ENCODE peak calls at places on chromosomes 13 and 19, in seven cellular contexts. X is mucosa of descending colon, N is left lung, B is ascending aorta, P is esophagus squamous epithelium, O is upper lobe of left lung, Y is lung. V is an unnamed sample. For H3K9me3, the result is how much of the 10 kb centered on the place peaks cover.

GRCh38 chr13:63625869-63626268 is 2210.2 kb upstream of the PCDH20 start:
- DNase-seq in B (no peak), N (no peak), X (no peak), P (no peak), Y (no peak), O (no peak), V (no peak)

GRCh38 chr19:7861619-7862412 is 12.4 kb downstream of the PRR36 start:
- DNase-seq in O (peak), Y (no peak), X (no peak), N (peak), B (no peak), P (no peak), V (no peak)

GRCh38 chr19:49579947-49580263 is 451 bp downstream of the NOSIP start:
- DNase-seq in P (no peak), N (no peak), X (no peak), B (no peak), Y (no peak), O (no peak), V (no peak)

GRCh38 chr13:99867535-99868271 is 103.9 kb downstream of the ZIC5 start:
- DNase-seq in B (no peak), Y (no peak), O (no peak), P (no peak), N (no peak), X (no peak), V (no peak)

GRCh38 chr19:7772752-7773291 is 9.8 kb downstream of the CLEC4M start:
- DNase-seq in P (no peak), Y (no peak), N (no peak), O (no peak), B (no peak), X (no peak), V (no peak)

GRCh38 chr13:41061914-41062837 is 867 bp downstream of the WBP4 start:
- DNase-seq in P (no peak), X (no peak), N (no peak), B (no peak), O (no peak), Y (no peak), V (no peak)

GRCh38 chr13:109592776-109593175 is 193.6 kb downstream of the IRS2 start:
- DNase-seq in O (no peak), X (no peak), B (no peak), P (no peak), Y (no peak), N (no peak), V (no peak)

GRCh38 chr13:111559612-111560423 is 239.4 kb downstream of the TEX29 start:
- DNase-seq in N (no peak), Y (no peak), X (no peak), P (no peak), B (peak), O (no peak), V (no peak)

GRCh38 chr19:42066075-42066754 is 3.8 kb downstream of the GRIK5 start:
- DNase-seq in P (no peak), B (no peak), X (no peak), O (no peak), Y (no peak), N (no peak), V (no peak)

GRCh38 chr13:49569993-49570689 is 15.2 kb downstream of the RCBTB1 start:
- DNase-seq in X (no peak), N (no peak), P (no peak), O (no peak), B (no peak), Y (no peak), V (no peak)

GRCh38 chr19:35414442-35414841 is 33.6 kb upstream of the FFAR2 start:
- DNase-seq in N (no peak), X (no peak), B (no peak), O (no peak), Y (no peak), P (no peak), V (no peak)

GRCh38 chr13:113845055-113845454 is 18.8 kb downstream of the GAS6 start:
- DNase-seq in O (peak), Y (no peak), B (peak), X (peak), N (peak), P (no peak), V (no peak)

GRCh38 chr19:15464394-15465385 is at the start of gene RASAL3:
- DNase-seq in X (peak), N (peak), O (peak), Y (no peak), P (no peak), B (no peak), V (no peak)

GRCh38 chr13:99993660-99994455 is 12.3 kb downstream of the ZIC2 start:
- DNase-seq in N (no peak), Y (no peak), B (no peak), O (peak), X (no peak), P (no peak), V (no peak)

GRCh38 chr19:3403489-3404323 is 37.3 kb downstream of the NFIC start:
- DNase-seq in Y (peak), X (peak), B (peak), N (peak), P (no peak), O (peak), V (peak)

GRCh38 chr13:45200701-45201230 is at the start of gene KCTD4:
- DNase-seq in B (no peak), X (no peak), O (no peak), Y (no peak), N (no peak), P (no peak), V (no peak)

GRCh38 chr13:113597386-113598080 is 13.0 kb downstream of the TFDP1 start:
- DNase-seq in Y (no peak), B (peak), X (no peak), O (peak), P (no peak), N (no peak), V (no peak)

GRCh38 chr13:23500858-23501257 is 67.4 kb upstream of the SACS start:
- DNase-seq in Y (no peak), N (no peak), O (no peak), B (no peak), X (no peak), P (no peak), V (peak)

GRCh38 chr19:3162418-3163229 is 15.9 kb upstream of the S1PR4 start:
- DNase-seq in N (no peak), X (no peak), O (peak), Y (no peak), B (no peak), P (no peak), V (no peak)

GRCh38 chr13:62250501-62251175 is 835.0 kb upstream of the PCDH20 start:
- DNase-seq in Y (no peak), N (no peak), X (no peak), O (no peak), B (no peak), P (no peak), V (no peak)

GRCh38 chr13:36839981-36840380 is 21.0 kb downstream of the RFXAP start:
- DNase-seq in B (no peak), X (no peak), Y (no peak), O (no peak), P (no peak), N (no peak), V (no peak)

GRCh38 chr19:927044-927706 is 1.3 kb downstream of the ARID3A start:
- DNase-seq in P (no peak), Y (peak), O (peak), X (peak), B (peak), N (peak), V (no peak)
- TF ChIP-seq CTCF in P (no peak), Y (no peak), O (no peak), X (no peak), B (no peak), N (no peak), V (no peak)

GRCh38 chr19:56622374-56622773 is 20.6 kb upstream of the SMIM17 start:
- DNase-seq in P (no peak), N (no peak), O (no peak), B (no peak), X (no peak), Y (no peak), V (no peak)
- H3K9me3 ChIP-seq in P (under half), N (under half), O (under half), B (half or more), X (half or more), Y (half or more), V (half or more)

GRCh38 chr13:97430296-97430695 is 3.7 kb upstream of the RAP2A start:
- DNase-seq in B (no peak), Y (no peak), P (no peak), N (no peak), X (no peak), O (no peak), V (no peak)

GRCh38 chr13:97432232-97432916 is 1.6 kb upstream of the RAP2A start:
- DNase-seq in Y (no peak), B (no peak), O (no peak), P (no peak), X (no peak), N (no peak), V (no peak)

GRCh38 chr13:97429681-97430081 is 4.3 kb upstream of the RAP2A start:
- DNase-seq in B (no peak), X (no peak), Y (no peak), O (no peak), N (no peak), P (no peak), V (no peak)

GRCh38 chr13:97432917-97433726 is 847 bp upstream of the RAP2A start:
- DNase-seq in P (peak), X (peak), N (peak), Y (peak), B (peak), O (peak), V (peak)

GRCh38 chr13:97431365-97431764 is 2.6 kb upstream of the RAP2A start:
- DNase-seq in N (no peak), O (no peak), X (no peak), Y (no peak), P (no peak), B (no peak), V (no peak)
- H3K4me3 ChIP-seq in N (no peak), O (no peak), X (no peak), Y (no peak), P (no peak), B (no peak), V (no peak)

DNA sequence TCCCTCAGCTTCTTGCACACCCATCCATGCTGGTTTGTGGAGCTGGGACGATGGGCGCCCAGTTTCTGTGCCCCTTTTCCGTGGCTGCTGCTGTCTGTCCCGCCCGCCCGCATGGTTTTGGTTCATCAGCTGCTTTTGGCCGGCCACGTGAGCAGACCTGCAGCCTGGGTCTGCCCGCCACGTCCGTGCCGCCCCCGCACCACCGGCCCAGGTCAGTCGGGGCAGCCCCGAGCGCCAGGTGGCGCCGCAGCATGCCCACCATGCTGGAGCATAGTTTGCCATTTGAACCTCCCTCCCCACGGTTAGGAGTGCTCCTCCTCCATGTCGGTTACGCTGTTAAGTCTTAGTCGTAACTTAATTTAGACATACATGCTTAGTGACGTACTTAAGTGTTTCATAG is 15.3 kb upstream of the RPS15 start:
- DNase-seq in O (peak), N (no peak), X (no peak), B (no peak), Y (no peak), P (no peak), V (no peak)
- TF ChIP-seq CTCF in O (no peak), N (no peak), X (no peak), B (no peak), Y (no peak), P (no peak), V (no peak)

GRCh38 chr19:57633832-57634131 is 814 bp downstream of the ZNF211 start:
- DNase-seq in P (no peak), O (peak), Y (no peak), B (no peak), N (no peak), X (no peak), V (no peak)

GRCh38 chr19:57642396-57643046 is 9.6 kb downstream of the ZNF211 start:
- DNase-seq in N (no peak), Y (no peak), O (no peak), P (no peak), B (no peak), X (no peak), V (no peak)

GRCh38 chr19:57632987-57633831 is at the start of gene ZNF211:
- DNase-seq in N (peak), P (peak), B (peak), X (peak), O (peak), Y (peak), V (peak)

GRCh38 chr19:57641715-57642234 is 8.8 kb downstream of the ZNF211 start:
- DNase-seq in O (no peak), X (no peak), B (no peak), Y (no peak), N (no peak), P (no peak), V (no peak)

DNA sequence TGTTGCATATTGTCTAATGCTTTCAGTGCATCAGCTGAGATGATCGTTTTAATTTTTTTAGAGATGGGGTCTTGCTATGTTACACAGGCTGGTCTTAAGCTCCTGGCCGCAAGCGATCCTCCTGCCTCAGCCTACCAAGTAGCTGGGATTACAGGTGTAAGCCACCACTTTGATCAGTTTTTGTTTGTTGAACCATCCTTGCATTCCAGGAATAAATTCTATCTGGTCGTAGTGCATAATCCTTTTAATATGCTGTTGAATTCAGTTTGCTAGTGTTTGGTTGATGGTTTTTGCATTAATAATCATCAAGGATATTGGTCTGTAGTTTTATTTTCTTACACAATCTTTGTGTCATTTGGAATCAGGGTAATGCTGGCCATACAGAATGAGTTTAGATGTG is 4.4 kb downstream of the ZNF211 start:
- DNase-seq in B (no peak), O (no peak), Y (no peak), N (no peak), P (no peak), X (no peak), V (no peak)
- H3K9me3 ChIP-seq in B (half or more), O (half or more), Y (under half), N (under half), P (under half), X (half or more), V (under half)